ENCODE peak calls at places on chromosomes 13 and 19, in nine cellular contexts. O is lower leg skin, D is IMR-90, W is stomach, U is pancreas, F is keratinocyte, G is progenitor cell of endocrine pancreas, I is A549, Y is HFFc6. K is an unnamed sample.

GRCh38 chr13:106377341-106377740 is 158.1 kb downstream of the EFNB2 start:
- DNase-seq in G (no peak), U (no peak), O (no peak), F (no peak), Y (no peak), D (no peak), I (no peak), W (no peak), K (no peak)

GRCh38 chr13:25489238-25489637 is 117.5 kb downstream of the ATP8A2 start:
- DNase-seq in D (no peak), W (no peak), U (no peak), Y (no peak), F (no peak), I (no peak), G (no peak), O (no peak), K (no peak)

GRCh38 chr13:97191143-97191542 is 31.0 kb upstream of the MBNL2 start:
- DNase-seq in O (no peak), I (no peak), W (no peak), U (no peak), D (no peak), F (no peak), Y (no peak), G (no peak), K (no peak)

GRCh38 chr19:16594131-16594586 is 21.9 kb upstream of the SLC35E1 start:
- DNase-seq in Y (no peak), F (no peak), W (no peak), G (no peak), I (no peak), U (no peak), O (no peak), D (no peak), K (no peak)

GRCh38 chr19:14375055-14375581 is 6.1 kb upstream of the ADGRE5 start:
- DNase-seq in D (no peak), F (no peak), Y (no peak), U (no peak), W (peak), O (peak), G (no peak), I (no peak), K (no peak)

GRCh38 chr13:73608731-73609485 is 525.3 kb downstream of the KLF12 start:
- DNase-seq in I (no peak), W (no peak), O (peak), G (no peak), F (no peak), U (no peak), Y (no peak), D (no peak), K (no peak)

GRCh38 chr13:59176775-59177174 is 987.0 kb downstream of the DIAPH3 start:
- DNase-seq in I (peak), F (no peak), O (no peak), U (no peak), W (no peak), D (no peak), G (no peak), Y (no peak), K (no peak)

GRCh38 chr13:36069881-36070366 is 61.3 kb downstream of the DCLK1 start:
- DNase-seq in Y (no peak), D (no peak), I (no peak), U (no peak), F (no peak), G (no peak), O (peak), W (no peak), K (no peak)

GRCh38 chr13:21330126-21330861 is 128.8 kb downstream of the ZDHHC20 start:
- DNase-seq in F (no peak), D (peak), O (no peak), Y (no peak), U (no peak), G (no peak), W (no peak), I (no peak), K (no peak)

GRCh38 chr13:98189841-98190505 is 12.9 kb upstream of the RNF113B start:
- DNase-seq in I (no peak), W (no peak), D (no peak), G (no peak), U (no peak), F (no peak), Y (no peak), O (no peak), K (no peak)

GRCh38 chr13:79541426-79542049 is 60.6 kb downstream of the NDFIP2 start:
- DNase-seq in U (no peak), W (no peak), Y (peak), G (no peak), O (no peak), I (peak), F (no peak), D (peak), K (no peak)

GRCh38 chr13:40126301-40127085 is 471.0 kb downstream of the COG6 start:
- DNase-seq in W (no peak), O (no peak), U (no peak), I (no peak), G (no peak), F (no peak), D (no peak), Y (no peak), K (no peak)

GRCh38 chr19:38441660-38442348 is 8.3 kb downstream of the RYR1 start:
- DNase-seq in O (no peak), I (peak), D (no peak), F (no peak), U (no peak), W (no peak), G (no peak), Y (no peak), K (no peak)

GRCh38 chr13:106899444-106899843 is 331.5 kb upstream of the ARGLU1 start:
- DNase-seq in O (no peak), D (no peak), I (peak), Y (no peak), U (no peak), G (no peak), F (no peak), W (no peak), K (no peak)

GRCh38 chr19:54576411-54576976 is 2.9 kb downstream of the LILRA2 start:
- DNase-seq in I (no peak), D (no peak), F (no peak), U (no peak), W (no peak), G (no peak), Y (no peak), O (no peak), K (no peak)

GRCh38 chr13:98749501-98749900 is 3.0 kb downstream of the SLC15A1 start:
- DNase-seq in D (peak), I (no peak), U (no peak), O (no peak), G (no peak), Y (peak), W (no peak), F (no peak), K (no peak)

GRCh38 chr19:29526730-29527499 is 1.1 kb downstream of the VSTM2B start:
- DNase-seq in F (no peak), I (peak), D (no peak), U (peak), Y (no peak), W (no peak), G (no peak), O (no peak), K (no peak)

GRCh38 chr19:10503002-10503789 is at the start of gene KEAP1:
- DNase-seq in O (no peak), U (peak), I (peak), Y (no peak), W (peak), F (no peak), G (no peak), D (no peak), K (peak)

GRCh38 chr13:24923305-24923640 is 159.3 kb downstream of the RNF17 start:
- DNase-seq in I (no peak), G (no peak), D (peak), W (no peak), U (no peak), O (no peak), F (no peak), Y (peak), K (no peak)

GRCh38 chr13:97142452-97142851 is 79.7 kb upstream of the MBNL2 start:
- DNase-seq in G (no peak), U (peak), I (peak), O (no peak), W (no peak), D (no peak), F (no peak), Y (no peak), K (no peak)

GRCh38 chr13:98466634-98467236 is 110.2 kb downstream of the STK24 start:
- DNase-seq in I (peak), O (no peak), G (peak), Y (peak), U (no peak), W (no peak), F (no peak), D (peak), K (no peak)

GRCh38 chr13:98977568-98978270 is at the start of gene DOCK9:
- DNase-seq in O (no peak), D (peak), U (peak), I (no peak), F (no peak), W (peak), G (peak), Y (peak), K (no peak)

GRCh38 chr19:28425431-28425931 is 787.5 kb downstream of the UQCRFS1 start:
- DNase-seq in O (no peak), I (no peak), D (no peak), W (no peak), Y (no peak), F (no peak), U (no peak), G (no peak), K (no peak)

GRCh38 chr19:6213266-6213595 is 66.5 kb downstream of the MLLT1 start:
- DNase-seq in W (no peak), D (no peak), G (no peak), I (no peak), Y (no peak), F (no peak), U (peak), O (no peak), K (peak)

GRCh38 chr19:2533686-2534085 is 57.8 kb downstream of the GADD45B start:
- DNase-seq in W (no peak), O (no peak), U (no peak), Y (no peak), I (no peak), G (no peak), D (no peak), F (no peak), K (no peak)

GRCh38 chr19:3014135-3014534 is 14.9 kb downstream of the TLE2 start:
- DNase-seq in O (no peak), I (no peak), Y (no peak), F (no peak), G (no peak), U (no peak), W (no peak), D (no peak), K (no peak)

GRCh38 chr13:42740753-42741152 is 40.6 kb upstream of the FAM216B start:
- DNase-seq in Y (no peak), O (peak), G (no peak), D (no peak), U (peak), F (no peak), I (peak), W (peak), K (no peak)

GRCh38 chr13:26557393-26558073 is at the start of gene WASF3:
- DNase-seq in F (no peak), G (peak), W (peak), O (peak), I (peak), Y (peak), U (peak), D (peak), K (peak)

GRCh38 chr13:39788097-39788496 is 132.6 kb downstream of the COG6 start:
- DNase-seq in W (no peak), D (no peak), U (no peak), F (no peak), I (no peak), Y (no peak), O (no peak), G (no peak), K (no peak)

DNA sequence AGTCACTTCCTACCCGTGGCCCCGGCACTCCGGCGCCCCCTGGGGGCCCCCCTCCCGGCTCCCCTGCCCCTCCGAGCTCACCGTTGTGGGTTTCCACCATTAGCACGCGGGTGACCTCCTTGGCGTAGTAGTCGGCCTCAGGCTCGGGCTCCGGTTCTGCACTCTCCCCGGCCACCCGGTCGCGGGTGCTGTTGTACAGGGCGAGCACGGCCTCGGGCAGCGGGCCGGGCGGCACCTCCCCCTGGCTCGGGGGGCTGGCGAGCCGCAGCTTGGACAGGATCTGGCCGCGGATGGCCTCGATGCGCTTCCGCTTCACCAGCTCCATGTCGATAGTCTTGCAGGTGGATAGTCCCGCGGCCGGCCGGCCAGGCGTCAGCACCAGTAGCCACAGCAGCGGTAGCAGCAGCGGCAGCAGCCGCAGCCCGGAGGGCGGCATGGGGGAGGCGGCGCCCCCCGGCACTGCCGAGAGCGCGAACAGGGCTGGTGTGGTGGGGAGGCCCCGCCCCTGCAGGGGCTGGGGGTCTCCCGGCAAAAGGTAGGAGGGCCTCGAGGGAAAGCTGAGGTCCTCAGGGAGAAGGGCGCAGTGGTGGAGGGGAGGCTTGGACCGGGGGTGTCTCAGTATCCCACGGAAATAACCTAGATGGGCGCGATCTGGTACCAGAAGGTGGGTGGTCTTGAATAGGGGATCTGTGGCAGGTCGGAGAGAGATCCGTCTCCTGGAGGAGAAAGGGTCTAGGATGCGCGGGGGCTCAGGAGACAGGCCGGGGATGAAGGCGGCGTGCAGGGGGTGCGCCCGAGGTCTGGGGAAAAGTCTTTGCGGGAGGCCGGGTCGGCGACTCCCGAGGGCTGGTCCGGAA is 885 bp downstream of the TGFB1 start:
- DNase-seq in I (peak), F (no peak), G (peak), W (peak), O (peak), U (peak), D (peak), Y (peak), K (peak)
- TF ChIP-seq CTCF in I (peak), F (peak), G (peak), W (peak), O (no peak), U (peak), D (peak), Y (peak), K (peak)

DNA sequence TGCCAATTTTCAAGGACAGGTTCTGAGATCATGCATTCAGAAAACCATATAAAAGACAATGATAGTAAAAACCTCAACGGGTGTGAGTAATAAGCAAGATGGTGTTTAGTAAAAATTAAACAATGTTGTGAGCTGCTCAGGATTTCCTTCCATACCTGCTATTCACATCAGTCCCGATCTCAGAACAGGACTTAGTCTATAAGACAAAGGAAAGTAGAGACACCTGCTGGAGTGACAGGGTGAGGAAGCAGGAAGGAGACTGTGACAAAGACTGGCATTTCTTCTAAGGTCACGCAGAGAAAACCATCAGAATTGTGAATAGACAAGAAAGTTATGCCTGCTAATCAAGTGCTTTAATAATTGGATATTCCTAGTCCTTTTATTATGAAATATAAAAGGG is 648.0 kb downstream of the DACH1 start:
- DNase-seq in W (no peak), D (no peak), G (no peak), I (peak), F (no peak), Y (no peak), U (no peak), O (no peak), K (no peak)
- TF ChIP-seq CTCF in W (peak), D (no peak), G (peak), I (no peak), F (no peak), Y (no peak), U (no peak), O (no peak), K (peak)

DNA sequence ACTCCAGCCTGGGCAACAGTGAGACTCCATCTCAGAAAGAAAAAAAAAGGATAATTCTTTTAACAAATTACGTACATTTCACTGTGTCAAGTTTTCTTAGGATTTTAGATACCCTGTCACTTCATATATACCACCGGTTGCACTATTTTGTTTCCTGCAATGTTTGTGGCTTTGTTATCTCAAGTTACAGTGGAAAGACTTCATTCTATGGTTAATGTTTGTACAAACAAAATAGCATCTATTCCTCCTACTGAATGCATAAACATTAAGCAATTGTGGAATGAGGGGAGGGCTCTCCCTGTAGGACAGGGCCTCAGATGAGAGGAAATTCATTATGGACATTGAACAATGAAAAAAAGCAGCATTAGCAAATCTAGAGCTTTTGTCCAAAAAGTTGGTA is 120.1 kb downstream of the DNAJC3 start:
- DNase-seq in W (no peak), I (no peak), O (no peak), F (no peak), D (no peak), U (no peak), Y (no peak), G (no peak), K (no peak)
- TF ChIP-seq CTCF in W (no peak), I (no peak), O (no peak), F (no peak), D (no peak), U (no peak), Y (no peak), G (no peak), K (no peak)

GRCh38 chr19:1453525-1454371 is 3.8 kb downstream of the APC2 start:
- DNase-seq in D (no peak), O (no peak), G (no peak), U (no peak), W (no peak), F (no peak), Y (no peak), I (peak), K (no peak)
- TF ChIP-seq CTCF in D (no peak), O (no peak), G (no peak), U (no peak), W (no peak), F (peak), Y (no peak), I (no peak), K (no peak)

GRCh38 chr19:13300421-13301030 is 150.3 kb downstream of the IER2 start:
- DNase-seq in D (no peak), F (no peak), U (no peak), I (no peak), Y (no peak), W (no peak), G (no peak), O (no peak), K (no peak)

GRCh38 chr19:13301627-13302334 is 151.6 kb downstream of the IER2 start:
- DNase-seq in U (no peak), W (no peak), G (no peak), O (no peak), F (no peak), D (no peak), Y (no peak), I (no peak), K (no peak)

GRCh38 chr19:13297023-13297422 is 146.8 kb downstream of the IER2 start:
- DNase-seq in F (no peak), G (no peak), O (no peak), Y (no peak), U (no peak), I (no peak), D (peak), W (no peak), K (no peak)

GRCh38 chr19:13298565-13299481 is 148.6 kb downstream of the IER2 start:
- DNase-seq in W (no peak), I (no peak), G (no peak), U (no peak), Y (no peak), O (no peak), F (no peak), D (no peak), K (no peak)

GRCh38 chr19:13299838-13300237 is 149.6 kb downstream of the IER2 start:
- DNase-seq in G (no peak), I (no peak), D (no peak), W (no peak), O (no peak), F (no peak), Y (no peak), U (no peak), K (no peak)
- TF ChIP-seq CTCF in G (no peak), I (no peak), D (no peak), W (no peak), O (no peak), F (no peak), Y (no peak), U (no peak), K (no peak)

GRCh38 chr13:91817250-91817649 is 418.8 kb downstream of the GPC5 start:
- DNase-seq in Y (no peak), F (no peak), I (peak), G (no peak), W (no peak), O (no peak), U (no peak), D (peak), K (no peak)
- TF ChIP-seq CTCF in Y (no peak), F (no peak), I (no peak), G (no peak), W (no peak), O (no peak), U (no peak), D (peak), K (peak)

DNA sequence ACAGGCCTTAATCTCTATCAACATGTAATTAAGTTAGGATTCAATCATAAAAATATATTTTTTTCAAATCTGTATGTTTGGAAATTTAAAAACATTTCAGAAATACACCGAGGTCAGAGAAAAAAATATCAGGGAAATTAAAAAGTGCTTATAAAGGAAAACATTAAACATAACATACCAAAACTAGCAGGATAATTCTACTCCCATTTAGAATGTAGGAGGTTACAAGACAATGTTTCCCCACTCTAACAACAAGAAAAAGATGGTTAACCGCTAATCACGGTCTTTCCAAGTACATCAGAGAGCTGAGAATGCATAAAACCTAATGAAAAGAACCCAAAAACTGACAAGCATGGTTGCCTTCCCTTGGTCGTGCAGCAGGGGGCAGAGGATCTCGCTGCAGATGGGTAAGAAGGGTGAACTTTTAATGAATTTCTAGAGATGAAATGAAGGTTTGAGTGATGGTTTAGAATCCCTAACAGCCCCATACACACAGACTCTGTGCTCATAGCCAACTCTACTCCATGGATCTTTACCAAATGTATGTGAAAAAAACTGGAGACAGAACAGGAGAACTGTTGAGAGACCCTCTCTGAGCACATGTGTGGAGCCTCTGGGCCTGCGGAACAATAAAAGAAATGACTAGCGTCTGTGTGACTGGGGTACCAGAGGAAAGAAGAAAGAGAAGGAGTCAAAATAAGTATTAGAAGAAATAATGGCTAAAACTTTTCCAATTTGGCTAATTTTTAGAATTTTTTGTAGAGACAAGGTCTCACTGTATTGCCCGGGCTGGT is 51.3 kb upstream of the LSM14A start:
- DNase-seq in G (no peak), Y (peak), O (no peak), F (no peak), W (peak), I (peak), U (no peak), D (peak), K (no peak)
- TF ChIP-seq CTCF in G (peak), Y (peak), O (no peak), F (peak), W (peak), I (peak), U (peak), D (peak), K (peak)

K was measured in type B pancreatic cell.